ENCODE peak calls at places on chromosomes 5 and 9, in six cellular contexts. L is IMR-90; K is CD8-positive, alpha-beta T cell; E is AG04450; V is aorta; Y is cardiac fibroblast. H is an unnamed sample.

GRCh38 chr5:73433982-73434342 is 14.6 kb downstream of the FOXD1 start:
- DNase-seq in L (peak), K (no peak), E (no peak), V (no peak), Y (no peak), H (peak)

GRCh38 chr5:18527017-18527416 is 892.8 kb downstream of the TAF11L14 start:
- DNase-seq in L (no peak), K (no peak), E (no peak), V (no peak), Y (no peak), H (no peak)

GRCh38 chr5:95332179-95332578 is 47.3 kb upstream of the MCTP1 start:
- DNase-seq in L (no peak), K (no peak), E (no peak), V (no peak), Y (no peak), H (no peak)

GRCh38 chr5:1546556-1546955 is 22.8 kb upstream of the LPCAT1 start:
- DNase-seq in L (no peak), K (peak), E (no peak), V (peak), Y (no peak), H (no peak)

GRCh38 chr5:131628990-131629389 is 6.0 kb downstream of the RAPGEF6 start:
- DNase-seq in L (peak), K (no peak), E (no peak), V (no peak), Y (no peak), H (no peak)

GRCh38 chr5:134418958-134419357 is 7.3 kb upstream of the CDKN2AIPNL start:
- DNase-seq in L (no peak), K (no peak), E (no peak), V (no peak), Y (no peak), H (no peak)

GRCh38 chr5:102223542-102224444 is 72.3 kb downstream of the SLCO4C1 start:
- DNase-seq in L (peak), K (no peak), E (no peak), V (no peak), Y (peak), H (no peak)

GRCh38 chr9:89810434-89810833 is 205.6 kb downstream of the GADD45G start:
- DNase-seq in L (no peak), K (no peak), E (no peak), V (no peak), Y (no peak), H (no peak)

GRCh38 chr9:23117621-23118020 is 671.0 kb downstream of the DMRTA1 start:
- DNase-seq in L (peak), K (no peak), E (peak), V (no peak), Y (no peak), H (no peak)

GRCh38 chr9:2688636-2689035 is 28.7 kb upstream of the KCNV2 start:
- DNase-seq in L (no peak), K (no peak), E (no peak), V (no peak), Y (no peak), H (no peak)

GRCh38 chr5:73381587-73382411 is 66.8 kb downstream of the FOXD1 start:
- DNase-seq in L (no peak), K (no peak), E (no peak), V (no peak), Y (no peak), H (no peak)

GRCh38 chr5:150295172-150295611 is 5.6 kb upstream of the CAMK2A start:
- DNase-seq in L (peak), K (no peak), E (no peak), V (peak), Y (peak), H (peak)

GRCh38 chr9:69107801-69108200 is 66.3 kb upstream of the TJP2 start:
- DNase-seq in L (no peak), K (no peak), E (no peak), V (no peak), Y (peak), H (no peak)

GRCh38 chr5:157744055-157745011 is 821 bp downstream of the LSM11 start:
- DNase-seq in L (no peak), K (peak), E (no peak), V (peak), Y (no peak), H (no peak)

GRCh38 chr5:2286250-2286649 is 403.5 kb upstream of the IRX4 start:
- DNase-seq in L (no peak), K (no peak), E (no peak), V (no peak), Y (no peak), H (no peak)

GRCh38 chr5:120452471-120452870 is 11.6 kb upstream of the PRR16 start:
- DNase-seq in L (peak), K (no peak), E (no peak), V (no peak), Y (no peak), H (no peak)

GRCh38 chr9:126326228-126327015 is at the start of gene MVB12B:
- DNase-seq in L (peak), K (peak), E (no peak), V (peak), Y (peak), H (no peak)

GRCh38 chr9:83220737-83221136 is 157.8 kb upstream of the RASEF start:
- DNase-seq in L (peak), K (no peak), E (no peak), V (no peak), Y (peak), H (peak)

GRCh38 chr9:136268318-136268717 is 22.7 kb upstream of the QSOX2 start:
- DNase-seq in L (no peak), K (no peak), E (no peak), V (no peak), Y (peak), H (no peak)

GRCh38 chr9:34413229-34413852 is 36.6 kb upstream of the MYORG start:
- DNase-seq in L (peak), K (no peak), E (peak), V (no peak), Y (peak), H (no peak)

DNA sequence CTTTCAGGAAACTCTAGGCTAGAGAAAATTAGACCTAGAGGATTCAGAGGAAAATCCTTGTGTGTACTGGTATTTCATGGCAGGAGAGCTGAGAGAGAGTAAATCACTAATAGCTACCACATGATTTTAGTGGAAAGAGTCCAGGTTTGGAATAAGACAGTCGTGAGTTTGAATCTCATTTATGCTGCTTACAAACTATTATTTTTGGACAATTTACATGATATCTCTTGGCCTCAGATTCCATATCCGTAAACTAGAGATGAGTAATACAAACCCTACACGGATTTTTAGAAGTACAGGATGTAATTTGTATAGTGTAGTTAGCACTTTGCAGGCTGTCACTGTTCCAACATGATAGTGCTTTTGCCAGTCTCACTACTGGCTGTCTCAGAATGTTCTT is 2.7 kb downstream of the IL31RA start:
- DNase-seq in L (peak), K (no peak), E (no peak), V (no peak), Y (peak), H (peak)
- H3K4me3 ChIP-seq in L (no peak), K (no peak), E (no peak), V (no peak), Y (no peak), H (no peak)

GRCh38 chr9:215631-216155 is 1.0 kb downstream of the DOCK8 start:
- DNase-seq in L (no peak), K (no peak), E (no peak), V (no peak), Y (no peak), H (no peak)
- H3K4me3 ChIP-seq in L (no peak), K (peak), E (no peak), V (no peak), Y (no peak), H (no peak)

DNA sequence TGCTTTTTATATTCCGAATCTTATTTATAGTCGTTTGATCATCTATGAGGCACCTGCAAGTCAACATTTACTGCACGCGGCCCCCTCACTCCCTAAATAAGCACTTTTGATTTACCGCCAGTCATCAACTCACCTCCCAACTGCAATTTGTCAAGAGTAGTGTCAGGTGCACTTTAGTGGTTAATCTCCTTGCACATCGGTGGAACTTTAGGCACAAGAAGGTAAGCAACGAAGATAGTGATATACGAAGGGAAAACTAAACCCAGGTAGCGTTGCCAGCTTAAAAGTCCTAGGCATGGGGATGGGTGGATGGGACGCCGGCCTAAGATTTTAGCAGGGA is 513 bp upstream of the RNF180 start:
- DNase-seq in L (no peak), K (no peak), E (no peak), V (no peak), Y (no peak), H (no peak)
- H3K4me3 ChIP-seq in L (no peak), K (no peak), E (no peak), V (peak), Y (peak), H (peak)

DNA sequence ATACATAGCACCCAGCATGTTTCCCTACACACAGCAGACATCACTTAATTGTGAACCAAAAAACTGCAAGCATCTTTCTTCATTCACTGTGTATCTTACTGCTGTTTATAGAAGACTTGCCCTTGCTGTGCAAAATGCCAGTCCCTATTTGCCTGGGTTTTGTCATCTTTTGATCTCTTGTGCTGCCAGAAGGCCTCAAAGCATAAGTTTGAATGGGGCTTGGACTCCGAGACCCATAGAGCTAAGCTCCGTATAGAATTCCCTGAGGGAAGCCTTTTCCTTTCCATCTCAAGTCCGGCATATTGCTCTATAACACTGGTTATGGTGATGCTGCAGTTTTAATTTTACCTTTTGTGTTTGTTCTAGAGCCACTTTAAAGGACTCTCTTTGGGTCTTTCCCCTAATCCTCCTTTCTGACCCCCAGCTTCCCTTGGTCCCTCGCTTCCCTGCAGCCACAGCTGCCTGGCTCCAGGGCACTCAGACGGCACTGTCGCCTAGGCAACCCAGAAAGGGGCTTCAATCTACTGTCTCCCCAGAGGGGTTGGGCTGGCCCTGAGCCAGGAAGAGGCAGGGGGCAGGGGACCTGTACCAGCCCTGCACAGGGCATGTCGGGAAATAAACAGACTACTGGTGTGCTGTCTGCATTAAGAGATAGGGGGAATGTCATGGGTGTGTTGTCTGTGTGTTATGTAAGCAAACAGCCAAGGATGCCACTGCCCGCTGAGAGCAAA is 73.4 kb upstream of the MELK start:
- DNase-seq in L (no peak), K (no peak), E (no peak), V (no peak), Y (no peak), H (no peak)
- H3K4me3 ChIP-seq in L (no peak), K (no peak), E (no peak), V (no peak), Y (no peak), H (no peak)

DNA sequence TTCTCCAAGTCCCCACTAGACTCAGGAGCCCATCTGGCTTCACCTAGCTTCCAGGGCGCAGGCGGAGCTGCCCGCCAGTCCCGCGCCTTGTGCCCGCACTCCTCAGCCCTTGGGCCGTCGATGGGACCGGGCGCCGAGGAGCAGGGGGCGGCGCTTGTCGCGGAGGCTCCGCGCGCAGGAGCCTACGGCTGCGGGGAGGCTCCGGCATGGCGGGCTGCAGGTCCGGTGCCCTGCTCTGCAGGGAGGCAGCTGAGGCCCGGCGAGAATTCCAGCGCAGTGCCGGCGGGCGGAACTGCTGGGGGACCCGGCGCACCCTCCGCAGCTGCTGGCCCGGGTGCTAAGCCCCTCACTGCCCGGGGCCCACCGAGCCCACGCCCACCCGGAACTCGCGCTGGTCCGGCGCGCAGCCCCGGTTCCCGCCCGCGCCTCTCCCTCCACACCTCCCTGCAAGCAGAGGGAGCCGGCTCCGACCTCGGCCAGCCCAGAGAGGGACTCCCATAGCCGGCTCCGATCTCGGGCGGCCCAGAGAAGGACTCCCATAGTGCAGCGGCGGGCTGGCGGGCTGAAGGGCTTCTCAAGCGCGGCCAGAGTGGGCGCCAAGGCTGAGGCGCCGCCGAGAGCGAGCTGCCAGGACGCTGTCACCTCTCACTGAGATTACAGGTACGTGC is 78.1 kb upstream of the PJA2 start:
- DNase-seq in L (no peak), K (no peak), E (no peak), V (no peak), Y (no peak), H (no peak)
- H3K4me3 ChIP-seq in L (no peak), K (no peak), E (no peak), V (no peak), Y (no peak), H (no peak)

DNA sequence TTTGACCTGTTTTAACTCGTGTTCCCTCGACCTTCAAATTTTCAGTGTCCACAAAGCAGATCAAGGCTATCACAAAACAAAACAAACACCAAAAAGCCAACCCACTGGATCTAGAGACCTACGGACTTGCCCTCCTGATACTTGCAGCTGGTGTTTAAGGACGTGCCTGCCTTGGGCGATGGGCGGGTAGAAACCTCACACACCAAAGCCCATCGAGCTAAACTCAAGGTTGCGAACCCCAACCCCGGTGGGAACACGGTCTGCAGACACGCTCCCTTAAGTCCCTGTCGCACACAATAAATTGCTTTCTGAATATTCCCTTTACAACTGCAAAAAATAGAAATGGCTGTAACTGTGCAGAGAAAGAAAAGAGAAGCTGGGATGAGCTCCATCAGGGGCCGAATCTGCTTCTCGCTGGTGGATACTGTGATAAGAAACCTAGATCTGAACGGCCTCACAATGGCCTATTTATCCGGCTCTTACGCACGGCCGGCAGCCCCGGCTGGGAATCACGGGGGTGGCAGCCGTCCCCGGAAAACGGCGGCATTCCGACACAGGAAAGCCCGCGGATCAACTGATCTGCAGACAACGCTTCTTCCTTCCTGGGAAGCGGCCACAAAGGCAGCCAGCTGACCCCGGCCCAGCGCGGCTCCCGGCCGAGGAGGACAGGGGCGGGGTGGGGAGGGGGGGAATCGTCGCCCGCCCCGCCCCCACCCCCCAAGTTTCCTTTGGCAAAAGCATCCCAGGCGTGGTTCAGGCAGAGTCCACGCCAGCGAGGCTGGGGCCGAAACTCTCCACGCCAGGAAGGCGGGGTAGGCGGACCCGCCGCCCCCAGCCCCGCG is 247.4 kb upstream of the ANKRD55 start:
- DNase-seq in L (peak), K (no peak), E (no peak), V (peak), Y (peak), H (no peak)
- H3K4me3 ChIP-seq in L (peak), K (peak), E (peak), V (peak), Y (peak), H (peak)

H was measured in AG09309.